ENCODE peak calls at places on chromosomes 5 and 9, in seven cellular contexts. Q, L, F, I, N, B and S are unnamed samples.

GRCh38 chr9:134811673-134812668 is 68.6 kb upstream of the FCN2 start:
- DNase-seq in F (peak), L (peak), N (no peak), I (no peak), B (no peak), Q (no peak), S (peak)

GRCh38 chr9:132878695-132879064 is at the start of gene SPACA9:
- DNase-seq in L (peak), Q (peak), B (peak), N (peak), F (no peak), I (peak), S (peak)

GRCh38 chr5:159650803-159651202 is 265.5 kb upstream of the ADRA1B start:
- DNase-seq in N (no peak), L (no peak), B (peak), Q (no peak), F (no peak), I (no peak), S (no peak)

GRCh38 chr9:135173066-135173465 is 85.6 kb downstream of the OLFM1 start:
- DNase-seq in B (no peak), Q (no peak), F (no peak), L (no peak), N (no peak), I (no peak), S (no peak)

GRCh38 chr5:181246276-181247050 is 2.8 kb upstream of the RACK1 start:
- DNase-seq in I (peak), N (peak), F (peak), B (peak), Q (peak), L (peak), S (peak)

GRCh38 chr9:128987800-128988199 is 40.3 kb downstream of the NUP188 start:
- DNase-seq in F (peak), N (no peak), Q (no peak), B (no peak), L (peak), I (no peak), S (peak)

GRCh38 chr5:112475747-112476435 is 56.8 kb upstream of the EPB41L4A start:
- DNase-seq in Q (no peak), I (no peak), B (no peak), L (no peak), N (no peak), F (no peak), S (peak)

GRCh38 chr9:105064248-105065118 is 136.5 kb upstream of the ABCA1 start:
- DNase-seq in N (peak), F (peak), L (peak), I (peak), Q (peak), B (peak), S (peak)

GRCh38 chr5:6832994-6833393 is 119.8 kb downstream of the TENT4A start:
- DNase-seq in N (no peak), L (no peak), Q (no peak), B (no peak), I (no peak), F (no peak), S (no peak)

GRCh38 chr5:6837095-6837494 is 123.9 kb downstream of the TENT4A start:
- DNase-seq in Q (no peak), I (no peak), B (no peak), L (no peak), N (no peak), F (no peak), S (no peak)

GRCh38 chr5:6832272-6832671 is 119.0 kb downstream of the TENT4A start:
- DNase-seq in I (no peak), Q (no peak), N (no peak), L (no peak), F (no peak), B (no peak), S (no peak)

GRCh38 chr5:6833406-6833805 is 120.2 kb downstream of the TENT4A start:
- DNase-seq in B (no peak), N (no peak), L (no peak), F (no peak), I (no peak), Q (no peak), S (no peak)

DNA sequence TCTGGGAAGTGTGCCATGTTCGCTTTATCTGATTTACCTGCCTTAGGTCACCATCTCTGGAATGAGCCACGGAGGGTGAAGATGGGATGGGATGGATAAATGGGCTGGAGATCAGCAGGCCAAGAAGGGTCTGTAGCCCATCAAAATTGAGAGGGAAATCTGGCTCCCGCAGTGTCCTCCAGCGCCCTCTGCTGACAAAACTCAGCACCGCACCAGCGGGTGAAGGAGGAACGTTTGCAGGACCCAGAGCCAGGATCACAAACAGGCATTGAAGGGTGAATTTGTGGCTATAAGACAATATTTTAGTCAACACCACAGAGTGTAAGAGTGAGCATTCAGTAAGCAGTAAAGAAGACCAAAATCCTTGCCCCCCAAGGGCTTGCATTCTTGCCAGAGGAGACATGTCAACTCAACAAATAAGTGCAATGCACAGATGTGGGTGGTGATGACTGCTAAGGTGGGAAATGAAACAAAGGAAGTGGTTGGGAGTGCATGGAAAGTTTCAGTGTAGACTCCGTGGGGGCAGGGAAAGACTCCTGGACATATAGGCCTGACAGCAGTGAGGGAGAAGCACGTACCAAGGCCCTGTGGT is 124.4 kb downstream of the TENT4A start:
- DNase-seq in L (no peak), Q (no peak), I (no peak), B (peak), N (no peak), F (no peak), S (no peak)
- TF ChIP-seq CTCF in L (peak), Q (no peak), I (no peak), B (peak), N (peak), F (peak), S (peak)

GRCh38 chr5:142817961-142818431 is 47.8 kb downstream of the ARHGAP26 start:
- DNase-seq in B (no peak), Q (peak), I (no peak), N (no peak), F (no peak), L (peak), S (no peak)
- H3K4me3 ChIP-seq in B (no peak), Q (no peak), I (no peak), N (no peak), F (no peak), L (no peak), S (no peak)

GRCh38 chr5:44808435-44809214 is at the start of gene MRPS30:
- DNase-seq in Q (peak), I (peak), L (peak), B (peak), F (peak), N (peak), S (peak)
- TF ChIP-seq CTCF in Q (no peak), I (peak), L (peak), B (peak), F (peak), N (peak), S (peak)

DNA sequence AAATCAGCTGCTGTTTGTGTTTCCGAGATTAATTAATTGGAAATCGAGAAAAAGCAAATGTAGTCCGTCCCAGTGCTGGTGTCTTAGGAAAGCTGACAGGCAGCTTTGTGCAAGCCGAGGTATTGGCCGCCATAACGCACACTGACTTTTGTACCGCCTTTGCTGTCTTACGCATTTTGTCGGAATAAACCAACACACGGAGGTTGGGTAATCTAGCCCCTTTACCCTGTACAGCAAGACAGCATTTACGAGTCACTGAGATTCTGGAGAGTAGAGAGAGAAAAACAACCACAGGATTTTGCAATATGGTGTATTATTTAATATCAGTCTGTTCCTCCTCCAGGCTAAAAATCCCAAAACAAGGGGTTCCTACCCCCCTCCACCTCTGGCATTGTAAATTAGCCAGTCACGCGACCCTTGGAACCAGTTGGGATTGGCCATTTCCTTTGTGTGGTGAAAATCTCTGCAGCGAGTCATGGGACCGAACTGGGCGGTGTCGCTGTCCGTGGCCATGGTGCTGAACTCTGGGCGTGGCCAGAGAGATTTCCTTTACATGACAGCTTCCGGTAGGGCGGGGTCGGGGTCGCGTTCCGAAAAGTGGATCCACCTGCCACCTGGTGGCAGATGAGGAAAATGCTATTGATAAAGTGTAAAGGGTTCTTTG is 10.3 kb upstream of the PCDHB1 start:
- DNase-seq in B (peak), Q (peak), N (peak), I (peak), L (peak), F (peak), S (peak)
- H3K4me3 ChIP-seq in B (peak), Q (peak), N (peak), I (peak), L (no peak), F (no peak), S (no peak)

DNA sequence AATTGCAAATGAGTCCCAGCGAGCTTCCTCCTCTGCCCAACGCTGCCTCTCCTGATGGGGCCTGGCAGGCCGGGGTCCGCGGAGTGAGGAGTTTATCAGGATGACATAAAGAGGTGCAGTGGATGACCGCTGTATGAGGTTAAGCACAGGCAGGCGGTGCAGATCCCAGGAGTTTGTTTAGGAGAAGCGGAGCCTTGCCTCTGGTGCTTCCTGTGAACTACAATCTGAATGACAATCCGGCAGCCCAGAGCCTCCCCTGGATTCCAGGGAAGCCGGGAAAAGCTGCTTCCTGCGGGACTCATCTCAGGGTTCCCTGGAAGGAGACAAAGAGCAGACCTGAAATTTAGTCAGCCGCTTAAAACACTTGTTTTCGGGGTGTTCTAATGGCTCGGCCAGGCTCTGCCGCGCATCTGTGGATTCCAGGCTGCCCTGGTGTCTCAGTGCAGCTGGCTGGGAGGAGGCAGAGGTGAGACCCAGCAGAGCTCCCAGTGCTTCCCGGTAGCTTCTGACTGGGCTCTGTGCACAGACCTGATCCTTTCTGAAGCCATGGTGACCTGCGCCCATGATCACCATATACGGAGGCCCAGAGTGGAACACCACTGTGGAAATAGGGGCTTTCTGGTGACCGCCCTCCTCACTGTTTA is 69.9 kb upstream of the IRX4 start:
- DNase-seq in B (peak), I (no peak), Q (no peak), L (no peak), F (no peak), N (no peak), S (no peak)
- TF ChIP-seq CTCF in B (no peak), I (no peak), Q (no peak), L (no peak), F (no peak), N (no peak), S (no peak)

GRCh38 chr5:179820483-179821297 is at the start of gene SQSTM1:
- DNase-seq in L (peak), N (peak), F (no peak), I (peak), Q (peak), B (peak), S (peak)

GRCh38 chr5:179823937-179824744 is 3.4 kb downstream of the SQSTM1 start:
- DNase-seq in Q (no peak), B (no peak), I (no peak), N (peak), L (peak), F (no peak), S (no peak)

GRCh38 chr5:179822059-179822432 is 1.3 kb downstream of the SQSTM1 start:
- DNase-seq in N (no peak), B (no peak), F (no peak), L (no peak), Q (no peak), I (no peak), S (no peak)

GRCh38 chr5:179821298-179822058 is 773 bp downstream of the SQSTM1 start:
- DNase-seq in I (peak), Q (peak), L (peak), B (peak), N (peak), F (peak), S (peak)

GRCh38 chr5:179822444-179822990 is 1.8 kb downstream of the SQSTM1 start:
- DNase-seq in I (no peak), F (no peak), L (no peak), N (peak), Q (no peak), B (no peak), S (no peak)
- H3K4me3 ChIP-seq in I (peak), F (peak), L (peak), N (peak), Q (peak), B (no peak), S (peak)

DNA sequence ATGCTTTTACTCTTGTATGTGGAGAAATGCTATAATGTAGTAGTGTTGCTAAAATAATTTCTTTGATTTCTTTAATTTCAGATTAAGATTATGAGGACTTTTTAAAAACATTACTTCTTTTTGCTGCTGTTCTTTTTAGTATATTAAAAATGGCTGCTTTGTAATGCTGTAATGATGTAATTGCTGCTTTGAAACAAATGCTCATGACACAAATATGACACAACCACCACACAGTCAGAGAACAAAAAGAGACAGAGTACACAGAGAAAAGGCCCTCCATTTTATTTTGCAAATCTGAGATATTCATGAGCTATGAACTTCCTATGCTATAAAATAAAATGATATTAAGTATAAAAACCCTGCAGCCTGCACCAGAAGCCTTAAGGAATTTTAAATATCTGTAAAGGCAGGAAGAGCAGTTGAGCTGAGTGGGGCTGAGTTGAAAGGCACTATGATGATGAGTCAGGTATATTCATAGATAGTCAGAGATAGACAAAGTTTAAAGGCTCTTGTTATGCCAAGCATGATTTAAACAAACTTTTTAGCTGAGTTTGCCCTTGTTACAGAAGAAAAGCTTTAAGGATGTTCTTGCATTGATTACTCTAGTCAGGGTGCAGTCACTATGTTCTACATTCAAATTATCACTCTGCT is 5.1 kb upstream of the POU5F2 start:
- DNase-seq in L (peak), B (no peak), F (no peak), N (no peak), I (no peak), Q (no peak), S (peak)
- TF ChIP-seq CTCF in L (no peak), B (no peak), F (no peak), N (no peak), I (no peak), Q (no peak), S (no peak)